ENCODE peak calls at places on chromosomes 7 and 10, in nine cellular contexts. J is HTR-8/SVneo; B is stimulated activated CD4-positive, alpha-beta T cell treated with anti-CD3 and anti-CD28 coated beads, Interleukin-1b, Interleukin-23, amount 100 ng/mL, for 4 hours; O is HuH-7.5; Q is endothelial cell; U is neural progenitor cell; S is activated T-cell treated with anti-CD3 and anti-CD28 coated beads for 1 hour; M is activated CD8-positive, alpha-beta memory T cell treated with anti-CD3 and anti-CD28 coated beads, Interleukin-2, amount 50 U/mL, for 4 hours; L is NCI-H226. H is an unnamed sample.

GRCh38 chr10:18313146-18313542 is 172.9 kb downstream of the CACNB2 start:
- DNase-seq in M (no peak), U (no peak), L (no peak), S (no peak), O (no peak), Q (no peak), B (no peak), J (no peak), H (no peak)

GRCh38 chr10:36790000-36790399 is 335.4 kb upstream of the ANKRD30A start:
- DNase-seq in Q (no peak), J (no peak), O (no peak), L (no peak), S (no peak), B (no peak), M (no peak), U (no peak), H (no peak)

GRCh38 chr7:128073671-128074070 is 42.4 kb upstream of the LRRC4 start:
- DNase-seq in Q (no peak), B (no peak), L (no peak), M (no peak), U (no peak), O (no peak), J (no peak), S (no peak), H (no peak)

GRCh38 chr7:78134256-78134655 is 335.7 kb downstream of the PHTF2 start:
- DNase-seq in J (peak), B (no peak), O (no peak), M (no peak), L (peak), U (peak), S (no peak), Q (peak), H (peak)

GRCh38 chr10:126397640-126398382 is 9.5 kb upstream of the ADAM12 start:
- DNase-seq in Q (no peak), U (peak), M (no peak), O (no peak), S (no peak), B (no peak), L (peak), J (peak), H (peak)

GRCh38 chr7:7212612-7213011 is 30.3 kb downstream of the C1GALT1 start:
- DNase-seq in M (no peak), U (peak), J (no peak), S (no peak), O (no peak), L (peak), Q (no peak), B (no peak), H (no peak)

GRCh38 chr7:98051118-98051744 is 55.4 kb upstream of the LMTK2 start:
- DNase-seq in U (peak), L (no peak), B (peak), M (peak), S (peak), Q (peak), J (no peak), O (no peak), H (no peak)

GRCh38 chr7:32102432-32102851 is 32.2 kb upstream of the PDE1C start:
- DNase-seq in U (no peak), L (no peak), B (no peak), S (no peak), M (no peak), Q (no peak), J (no peak), O (no peak), H (no peak)

GRCh38 chr7:107014381-107015023 is 30.0 kb upstream of the PRKAR2B start:
- DNase-seq in U (peak), B (no peak), M (no peak), S (no peak), L (peak), O (no peak), Q (no peak), J (peak), H (no peak)

GRCh38 chr7:157993406-157994105 is 594.1 kb downstream of the PTPRN2 start:
- DNase-seq in L (no peak), B (no peak), U (no peak), M (no peak), O (no peak), Q (no peak), S (no peak), J (no peak), H (no peak)

GRCh38 chr10:129631870-129632623 is 165.0 kb downstream of the MGMT start:
- DNase-seq in O (peak), B (no peak), M (no peak), S (no peak), U (no peak), Q (no peak), J (no peak), L (no peak), H (no peak)

GRCh38 chr7:147774461-147774860 is 816.1 kb upstream of the C7orf33 start:
- DNase-seq in Q (no peak), J (no peak), M (no peak), S (no peak), B (no peak), U (no peak), O (no peak), L (no peak), H (no peak)

GRCh38 chr10:70192325-70192966 is 22.1 kb upstream of the SAR1A start:
- DNase-seq in B (no peak), J (no peak), Q (no peak), M (no peak), S (no peak), L (no peak), O (no peak), U (no peak), H (no peak)

GRCh38 chr7:69932034-69932628 is 333.9 kb downstream of the AUTS2 start:
- DNase-seq in L (no peak), S (no peak), Q (peak), J (peak), M (no peak), O (no peak), U (peak), B (no peak), H (no peak)

GRCh38 chr10:98295401-98295811 is 27.4 kb upstream of the LOXL4 start:
- DNase-seq in U (no peak), L (no peak), S (no peak), Q (no peak), B (no peak), J (no peak), O (no peak), M (no peak), H (no peak)

GRCh38 chr7:2403718-2404648 is 572 bp downstream of the CHST12 start:
- DNase-seq in U (peak), J (peak), Q (peak), B (no peak), L (no peak), O (peak), S (peak), M (peak), H (peak)

GRCh38 chr7:105655901-105656380 is 74.6 kb upstream of the EFCAB10 start:
- DNase-seq in U (no peak), B (no peak), S (no peak), J (no peak), Q (no peak), L (no peak), M (no peak), O (no peak), H (no peak)

GRCh38 chr7:94258856-94259255 is 135.8 kb upstream of the COL1A2 start:
- DNase-seq in Q (no peak), J (no peak), B (no peak), S (no peak), U (peak), M (no peak), O (no peak), L (no peak), H (no peak)

GRCh38 chr7:157568785-157569584 is 232.2 kb downstream of the DNAJB6 start:
- DNase-seq in U (peak), L (no peak), O (no peak), Q (no peak), J (peak), S (peak), B (peak), M (peak), H (no peak)

GRCh38 chr10:122551450-122551849 is 9.1 kb upstream of the DMBT1 start:
- DNase-seq in J (no peak), B (peak), M (peak), S (no peak), L (no peak), O (no peak), Q (no peak), U (no peak), H (no peak)

GRCh38 chr7:13327669-13328068 is 640.2 kb downstream of the ARL4A start:
- DNase-seq in B (no peak), U (no peak), J (peak), O (no peak), S (no peak), M (no peak), Q (no peak), L (peak), H (no peak)

GRCh38 chr10:32459072-32459703 is 13.2 kb downstream of the CCDC7 start:
- DNase-seq in O (no peak), M (peak), U (no peak), B (no peak), J (no peak), L (no peak), S (peak), Q (no peak), H (no peak)

GRCh38 chr7:74305987-74306736 is 17.0 kb downstream of the CLIP2 start:
- DNase-seq in L (no peak), U (no peak), Q (no peak), B (no peak), S (no peak), O (no peak), J (no peak), M (no peak), H (no peak)

GRCh38 chr10:49301302-49301701 is 2.3 kb downstream of the C10orf71 start:
- DNase-seq in J (no peak), B (no peak), S (no peak), U (no peak), O (no peak), L (no peak), Q (no peak), M (no peak), H (no peak)

GRCh38 chr10:73589538-73590126 is 1.5 kb downstream of the USP54 start:
- DNase-seq in U (no peak), M (no peak), L (peak), B (no peak), O (no peak), J (no peak), Q (no peak), S (no peak), H (no peak)

GRCh38 chr10:50063100-50063499 is 4.7 kb upstream of the WASHC2A start:
- DNase-seq in S (no peak), L (no peak), O (no peak), U (peak), M (no peak), Q (peak), J (no peak), B (no peak), H (no peak)

GRCh38 chr7:128362670-128363069 is 1.2 kb upstream of the PRRT4 start:
- DNase-seq in M (no peak), O (no peak), L (no peak), U (no peak), Q (no peak), B (no peak), J (no peak), S (no peak), H (no peak)

GRCh38 chr7:80508440-80508839 is 3.4 kb downstream of the GNAT3 start:
- DNase-seq in Q (no peak), O (no peak), J (no peak), B (no peak), M (no peak), S (no peak), L (no peak), U (no peak), H (no peak)

GRCh38 chr10:69910566-69910965 is 108.9 kb downstream of the COL13A1 start:
- DNase-seq in B (no peak), L (no peak), J (no peak), Q (no peak), U (no peak), S (no peak), M (no peak), O (no peak), H (no peak)

GRCh38 chr7:45710271-45711160 is 136.3 kb downstream of the ADCY1 start:
- DNase-seq in Q (no peak), S (no peak), M (no peak), O (no peak), L (no peak), J (no peak), U (no peak), B (no peak), H (no peak)

GRCh38 chr7:130910949-130911944 is 177.2 kb upstream of the KLF14 start:
- DNase-seq in S (no peak), L (no peak), J (no peak), U (no peak), M (no peak), O (no peak), Q (no peak), B (no peak), H (no peak)

GRCh38 chr10:11881477-11882417 is 58.6 kb downstream of the PROSER2 start:
- DNase-seq in M (no peak), Q (no peak), O (peak), U (peak), B (no peak), J (peak), L (peak), S (no peak), H (peak)

GRCh38 chr10:132550366-132551092 is 12.9 kb downstream of the INPP5A start:
- DNase-seq in U (no peak), Q (no peak), L (no peak), B (no peak), S (no peak), M (no peak), J (no peak), O (no peak), H (no peak)

GRCh38 chr10:3955493-3955892 is 170.5 kb upstream of the KLF6 start:
- DNase-seq in Q (peak), J (no peak), U (peak), L (no peak), B (no peak), S (no peak), O (no peak), M (no peak), H (no peak)

H was measured in 8988T.